ENCODE peak calls at places on chromosomes 5 and 9, in five cellular contexts. Q, L, C, E and I are unnamed samples.

GRCh38 chr9:108168451-108168850 is 678.9 kb upstream of the KLF4 start:
- DNase-seq in Q (no peak), L (no peak), C (no peak), E (peak; percentile 52), I (no peak)

GRCh38 chr9:7121055-7121454 is 363.3 kb downstream of the KDM4C start:
- DNase-seq in Q (no peak), L (no peak), C (no peak), E (no peak), I (no peak)

GRCh38 chr5:84382363-84383295 is 2.1 kb downstream of the EDIL3 start:
- DNase-seq in Q (no peak), L (no peak), C (peak; percentile 75), E (no peak), I (no peak)

GRCh38 chr9:116342071-116342470 is 188.5 kb downstream of the PAPPA start:
- DNase-seq in Q (no peak), L (no peak), C (no peak), E (no peak), I (no peak)

GRCh38 chr5:174581483-174581882 is 142.9 kb upstream of the MSX2 start:
- DNase-seq in Q (no peak), L (no peak), C (peak; percentile 46), E (no peak), I (no peak)

GRCh38 chr5:142549834-142550233 is 136.1 kb downstream of the FGF1 start:
- DNase-seq in Q (no peak), L (no peak), C (no peak), E (no peak), I (no peak)

GRCh38 chr9:107750741-107751521 is 261.4 kb upstream of the KLF4 start:
- DNase-seq in Q (no peak), L (no peak), C (no peak), E (peak; percentile 99), I (no peak)

GRCh38 chr5:22539756-22540155 is 313.4 kb downstream of the CDH12 start:
- DNase-seq in Q (no peak), L (no peak), C (no peak), E (no peak), I (no peak)

GRCh38 chr5:67140413-67140812 is 56.2 kb downstream of the CD180 start:
- DNase-seq in Q (no peak), L (no peak), C (no peak), E (no peak), I (no peak)